ENCODE peak calls at places on chromosomes 16 and 17, in six cellular contexts. O, T, L, R, M and G are unnamed samples.

GRCh38 chr17:63437287-63438091 is 8.6 kb downstream of the CYB561 start:
- DNase-seq in M (no peak), O (no peak), R (no peak), L (no peak), T (no peak), G (no peak)

GRCh38 chr17:68843522-68843921 is 111.7 kb downstream of the ABCA8 start:
- DNase-seq in O (no peak), T (peak; percentile 15), R (no peak), M (no peak), L (no peak), G (no peak)

GRCh38 chr16:15961557-15962205 is 12.3 kb downstream of the ABCC1 start:
- DNase-seq in O (no peak), T (no peak), R (no peak), M (no peak), L (no peak), G (no peak)

GRCh38 chr17:56710986-56711385 is 117.5 kb downstream of the NOG start:
- DNase-seq in R (no peak), O (no peak), T (no peak), M (no peak), L (no peak), G (no peak)

GRCh38 chr17:31697838-31698237 is 161.2 kb downstream of the COPRS start:
- DNase-seq in R (no peak), T (no peak), L (no peak), O (no peak), M (no peak), G (no peak)

GRCh38 chr17:40936437-40936971 is 942 bp downstream of the KRT23 start:
- DNase-seq in M (no peak), R (no peak), L (no peak), O (no peak), T (no peak), G (no peak)

GRCh38 chr16:73113326-73113720 is 65.4 kb upstream of the ZFHX3 start:
- DNase-seq in L (peak; percentile 45), R (peak; percentile 69), T (no peak), M (no peak), O (no peak), G (no peak)

GRCh38 chr17:42846594-42847280 is 2.4 kb downstream of the AOC2 start:
- DNase-seq in O (no peak), R (peak; percentile 59), T (no peak), L (peak; percentile 20), M (no peak), G (no peak)

GRCh38 chr16:89815639-89816348 is 653 bp downstream of the FANCA start:
- DNase-seq in L (no peak), R (no peak), O (no peak), T (no peak), M (peak; percentile 64), G (no peak)

GRCh38 chr17:66737524-66737923 is 97.4 kb upstream of the CACNG5 start:
- DNase-seq in O (no peak), M (peak; percentile 90), L (peak; percentile 47), T (peak; percentile 46), R (peak; percentile 76), G (no peak)

GRCh38 chr16:47142469-47143328 is 1.0 kb downstream of the NETO2 start:
- DNase-seq in L (no peak), R (peak; percentile 38), M (no peak), O (no peak), T (peak; percentile 11), G (no peak)

GRCh38 chr17:750431-751037 is 1.5 kb downstream of the GEMIN4 start:
- DNase-seq in L (no peak), O (no peak), T (no peak), R (no peak), M (no peak), G (no peak)

GRCh38 chr17:33112763-33113162 is 121.1 kb downstream of the SPACA3 start:
- DNase-seq in O (no peak), T (no peak), L (no peak), M (no peak), R (no peak), G (peak; percentile 78)

GRCh38 chr17:2059125-2059836 is 4.4 kb downstream of the HIC1 start:
- DNase-seq in L (no peak), R (no peak), T (no peak), O (no peak), M (no peak), G (no peak)

GRCh38 chr17:2057714-2058520 is 3.0 kb downstream of the HIC1 start:
- DNase-seq in O (no peak), T (no peak), R (peak; percentile 46), M (peak; percentile 82), L (no peak), G (no peak)

GRCh38 chr17:2059837-2060658 is 5.1 kb downstream of the HIC1 start:
- DNase-seq in O (no peak), L (no peak), M (no peak), T (no peak), R (no peak), G (no peak)

GRCh38 chr17:2057130-2057713 is 2.3 kb downstream of the HIC1 start:
- DNase-seq in T (no peak), L (no peak), O (no peak), R (peak; percentile 57), M (peak; percentile 80), G (no peak)

DNA sequence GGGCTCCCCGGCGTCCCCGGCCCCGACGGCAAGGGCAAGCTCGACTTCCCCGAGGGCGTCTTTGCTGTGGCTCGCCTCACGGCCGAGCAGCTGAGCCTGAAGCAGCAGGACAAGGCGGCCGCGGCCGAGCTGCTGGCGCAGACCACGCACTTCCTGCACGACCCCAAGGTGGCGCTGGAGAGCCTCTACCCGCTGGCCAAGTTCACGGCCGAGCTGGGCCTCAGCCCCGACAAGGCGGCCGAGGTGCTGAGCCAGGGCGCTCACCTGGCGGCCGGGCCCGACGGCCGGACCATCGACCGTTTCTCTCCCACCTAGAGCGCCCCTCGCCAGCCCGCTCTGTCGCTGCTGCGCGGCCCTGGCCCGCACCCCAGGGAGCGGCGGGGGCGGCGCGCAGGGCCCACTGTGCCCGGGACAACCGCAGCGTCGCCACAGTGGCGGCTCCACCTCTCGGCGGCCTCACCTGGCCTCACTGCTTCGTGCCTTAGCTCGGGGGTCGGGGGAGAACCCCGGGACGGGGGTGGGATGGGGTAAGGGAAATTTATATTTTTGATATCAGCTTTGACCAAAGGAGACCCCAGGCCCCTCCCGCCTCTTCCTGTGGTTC is 3.7 kb downstream of the HIC1 start:
- DNase-seq in T (peak; percentile 80), M (peak; percentile 96), L (no peak), O (no peak), R (peak; percentile 89), G (no peak)
- TF ChIP-seq CTCF in T (peak; percentile 82), M (peak; percentile 87), L (peak; percentile 48), O (peak; percentile 85), R (peak; percentile 75), G (peak; percentile 70)

GRCh38 chr16:68978303-68978954 is 127.0 kb upstream of the HAS3 start:
- DNase-seq in O (no peak), L (no peak), T (no peak), R (no peak), M (no peak), G (no peak)

GRCh38 chr16:68984467-68984866 is 121.0 kb upstream of the HAS3 start:
- DNase-seq in R (no peak), L (no peak), M (no peak), O (no peak), T (no peak), G (no peak)

GRCh38 chr16:68985268-68985667 is 120.2 kb upstream of the HAS3 start:
- DNase-seq in M (no peak), L (no peak), T (no peak), R (no peak), O (no peak), G (no peak)

GRCh38 chr16:68980695-68981315 is 124.6 kb upstream of the HAS3 start:
- DNase-seq in L (no peak), R (no peak), O (no peak), M (no peak), T (no peak), G (no peak)

GRCh38 chr16:68981971-68982370 is 123.5 kb upstream of the HAS3 start:
- DNase-seq in R (no peak), L (no peak), T (no peak), M (no peak), O (no peak), G (no peak)
- TF ChIP-seq CTCF in R (no peak), L (no peak), T (no peak), M (no peak), O (no peak), G (no peak)

GRCh38 chr16:31333686-31334649 is 21.0 kb upstream of the ITGAX start:
- DNase-seq in M (peak; percentile 86), O (no peak), T (no peak), R (peak; percentile 7), L (no peak), G (peak; percentile 27)

GRCh38 chr16:31331807-31332301 is 23.1 kb upstream of the ITGAX start:
- DNase-seq in R (no peak), L (no peak), M (no peak), O (no peak), T (no peak), G (no peak)

GRCh38 chr16:31332544-31332943 is 22.4 kb upstream of the ITGAX start:
- DNase-seq in M (no peak), O (no peak), L (no peak), T (no peak), R (no peak), G (no peak)

GRCh38 chr16:31335431-31335830 is 19.5 kb upstream of the ITGAX start:
- DNase-seq in L (no peak), O (no peak), R (no peak), T (no peak), M (no peak), G (no peak)

DNA sequence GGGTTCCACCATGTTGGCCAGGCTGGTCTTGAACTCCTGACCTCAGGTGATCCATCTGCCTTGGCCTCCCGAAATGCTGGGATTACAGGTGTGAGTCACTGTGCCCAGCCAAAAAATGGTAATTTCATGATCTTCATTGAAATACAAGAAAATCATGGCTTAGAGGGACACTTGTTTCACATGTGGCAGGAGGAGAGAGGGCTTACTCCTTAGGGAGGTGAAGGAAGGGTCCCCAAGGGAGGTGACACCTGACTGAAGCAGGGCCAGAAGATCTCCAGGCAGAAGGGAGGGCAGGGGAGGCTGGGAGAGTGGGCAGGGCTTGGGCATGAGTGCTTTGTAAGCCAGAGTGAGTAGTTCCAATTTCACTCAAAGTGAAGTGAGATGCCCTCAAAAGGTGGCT is 20.0 kb upstream of the ITGAX start:
- DNase-seq in O (no peak), M (no peak), L (no peak), T (no peak), R (no peak), G (no peak)
- TF ChIP-seq CTCF in O (no peak), M (no peak), L (no peak), T (no peak), R (no peak), G (no peak)

DNA sequence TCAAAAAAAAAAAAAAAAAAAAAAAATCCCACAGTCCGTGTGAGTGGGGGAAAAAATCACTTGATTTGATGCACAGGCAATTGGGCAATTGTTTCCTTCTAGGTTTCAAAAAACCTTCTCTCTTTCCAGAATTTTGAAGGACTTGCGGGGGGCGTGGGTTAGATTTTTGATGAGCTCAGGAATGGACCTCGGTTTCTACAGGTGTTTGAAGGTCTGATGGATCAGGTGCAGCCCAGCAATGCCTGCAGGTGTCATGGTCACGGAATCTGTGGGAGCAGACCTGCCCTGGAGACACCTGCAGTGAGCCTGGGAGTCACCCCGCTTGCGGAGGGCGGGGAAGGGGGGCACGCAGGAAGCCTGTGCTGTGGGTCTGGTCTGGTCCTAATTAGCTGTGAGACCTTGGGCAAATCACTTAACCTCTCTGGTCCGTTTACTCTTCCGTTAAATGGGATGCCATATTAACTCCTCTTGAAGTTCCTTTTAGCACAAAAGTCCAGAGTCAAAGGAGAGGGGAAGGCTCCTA is 174.2 kb downstream of the IRF8 start:
- DNase-seq in O (no peak), T (no peak), L (no peak), M (no peak), R (no peak), G (no peak)
- TF ChIP-seq CTCF in O (no peak), T (peak; percentile 10), L (no peak), M (peak; percentile 9), R (no peak), G (no peak)